ENCODE peak calls at places on chromosomes 12 and 14, in four cellular contexts. One of them, this sample, is unnamed.

GRCh38 chr14:91882369-91882768 is 15.0 kb upstream of the TC2N start:
- DNase-seq in thoracic aorta: no peak
- DNase-seq in endothelial cell: no peak
- DNase-seq in AG10803: no peak
- DNase-seq in this sample: no peak

GRCh38 chr14:37230551-37231194 is 32.9 kb downstream of the MIPOL1 start:
- DNase-seq in thoracic aorta: no peak
- DNase-seq in endothelial cell: peak
- DNase-seq in AG10803: peak
- DNase-seq in this sample: no peak

GRCh38 chr12:68317047-68317667 is 15.0 kb downstream of the MDM1 start:
- DNase-seq in thoracic aorta: no peak
- DNase-seq in endothelial cell: peak
- DNase-seq in AG10803: peak
- DNase-seq in this sample: no peak

GRCh38 chr12:112151766-112152541 is 26.6 kb downstream of the TRAFD1 start:
- DNase-seq in thoracic aorta: no peak
- DNase-seq in endothelial cell: no peak
- DNase-seq in AG10803: no peak
- DNase-seq in this sample: no peak

GRCh38 chr12:79326225-79326624 is 364.5 kb downstream of the PAWR start:
- DNase-seq in thoracic aorta: no peak
- DNase-seq in endothelial cell: no peak
- DNase-seq in AG10803: no peak
- DNase-seq in this sample: no peak

GRCh38 chr14:60544659-60545058 is 35.7 kb downstream of the SIX6 start:
- DNase-seq in thoracic aorta: no peak
- DNase-seq in endothelial cell: no peak
- DNase-seq in AG10803: no peak
- DNase-seq in this sample: no peak

GRCh38 chr12:254039-254438 is 8.6 kb downstream of the SLC6A13 start:
- DNase-seq in thoracic aorta: no peak
- DNase-seq in endothelial cell: no peak
- DNase-seq in AG10803: no peak
- DNase-seq in this sample: no peak

GRCh38 chr14:22614240-22614799 is 16.2 kb downstream of the ABHD4 start:
- DNase-seq in thoracic aorta: no peak
- DNase-seq in endothelial cell: no peak
- DNase-seq in AG10803: peak
- DNase-seq in this sample: no peak

GRCh38 chr12:71752887-71753286 is 1.8 kb upstream of the RAB21 start:
- DNase-seq in thoracic aorta: no peak
- DNase-seq in endothelial cell: no peak
- DNase-seq in AG10803: no peak
- DNase-seq in this sample: no peak

GRCh38 chr12:754238-754816 is 1.9 kb downstream of the WNK1 start:
- DNase-seq in thoracic aorta: no peak
- DNase-seq in endothelial cell: no peak
- DNase-seq in AG10803: no peak
- DNase-seq in this sample: peak

GRCh38 chr12:19772776-19773175 is 333.5 kb downstream of the AEBP2 start:
- DNase-seq in thoracic aorta: no peak
- DNase-seq in endothelial cell: no peak
- DNase-seq in AG10803: no peak
- DNase-seq in this sample: no peak

GRCh38 chr14:85257287-85257686 is 272.7 kb upstream of the FLRT2 start:
- DNase-seq in thoracic aorta: no peak
- DNase-seq in endothelial cell: no peak
- DNase-seq in AG10803: no peak
- DNase-seq in this sample: no peak

GRCh38 chr12:4563336-4563735 is 1.3 kb downstream of the DYRK4 start:
- DNase-seq in thoracic aorta: no peak
- DNase-seq in endothelial cell: no peak
- DNase-seq in AG10803: no peak
- DNase-seq in this sample: no peak

GRCh38 chr12:2959194-2959507 is at the start of gene TEAD4:
- DNase-seq in thoracic aorta: no peak
- DNase-seq in endothelial cell: peak
- DNase-seq in AG10803: peak
- DNase-seq in this sample: no peak

GRCh38 chr12:128829870-128830504 is 6.2 kb upstream of the SLC15A4 start:
- DNase-seq in thoracic aorta: no peak
- DNase-seq in endothelial cell: no peak
- DNase-seq in AG10803: no peak
- DNase-seq in this sample: no peak

GRCh38 chr12:105261010-105261409 is 25.0 kb upstream of the APPL2 start:
- DNase-seq in thoracic aorta: no peak
- DNase-seq in endothelial cell: no peak
- DNase-seq in AG10803: no peak
- DNase-seq in this sample: no peak

GRCh38 chr12:14514946-14515345 is 52.7 kb downstream of the PLBD1 start:
- DNase-seq in thoracic aorta: no peak
- DNase-seq in endothelial cell: no peak
- DNase-seq in AG10803: peak
- DNase-seq in this sample: no peak

GRCh38 chr14:67417633-67418032 is 5.7 kb upstream of the PLEK2 start:
- DNase-seq in thoracic aorta: no peak
- DNase-seq in endothelial cell: no peak
- DNase-seq in AG10803: peak
- DNase-seq in this sample: no peak

GRCh38 chr12:63877693-63878092 is 33.2 kb downstream of the SRGAP1 start:
- DNase-seq in thoracic aorta: no peak
- DNase-seq in endothelial cell: no peak
- DNase-seq in AG10803: no peak
- DNase-seq in this sample: no peak

GRCh38 chr14:48580692-48581091 is 905.3 kb upstream of the MDGA2 start:
- DNase-seq in thoracic aorta: no peak
- DNase-seq in endothelial cell: no peak
- DNase-seq in AG10803: no peak
- DNase-seq in this sample: no peak

GRCh38 chr14:48575772-48576171 is 900.4 kb upstream of the MDGA2 start:
- DNase-seq in thoracic aorta: no peak
- DNase-seq in endothelial cell: no peak
- DNase-seq in AG10803: no peak
- DNase-seq in this sample: no peak
- TF ChIP-seq CTCF in thoracic aorta: no peak
- TF ChIP-seq CTCF in endothelial cell: no peak
- TF ChIP-seq CTCF in AG10803: no peak
- TF ChIP-seq CTCF in this sample: no peak

GRCh38 chr14:68819260-68819691 is 26.4 kb upstream of the ZFP36L1 start:
- DNase-seq in thoracic aorta: no peak
- DNase-seq in endothelial cell: no peak
- DNase-seq in AG10803: peak
- DNase-seq in this sample: no peak

GRCh38 chr14:68817513-68818212 is 24.8 kb upstream of the ZFP36L1 start:
- DNase-seq in thoracic aorta: no peak
- DNase-seq in endothelial cell: no peak
- DNase-seq in AG10803: no peak
- DNase-seq in this sample: no peak

GRCh38 chr14:68816183-68816942 is 23.5 kb upstream of the ZFP36L1 start:
- DNase-seq in thoracic aorta: no peak
- DNase-seq in endothelial cell: peak
- DNase-seq in AG10803: peak
- DNase-seq in this sample: peak

GRCh38 chr14:68815288-68816182 is 22.7 kb upstream of the ZFP36L1 start:
- DNase-seq in thoracic aorta: no peak
- DNase-seq in endothelial cell: no peak
- DNase-seq in AG10803: no peak
- DNase-seq in this sample: no peak

DNA sequence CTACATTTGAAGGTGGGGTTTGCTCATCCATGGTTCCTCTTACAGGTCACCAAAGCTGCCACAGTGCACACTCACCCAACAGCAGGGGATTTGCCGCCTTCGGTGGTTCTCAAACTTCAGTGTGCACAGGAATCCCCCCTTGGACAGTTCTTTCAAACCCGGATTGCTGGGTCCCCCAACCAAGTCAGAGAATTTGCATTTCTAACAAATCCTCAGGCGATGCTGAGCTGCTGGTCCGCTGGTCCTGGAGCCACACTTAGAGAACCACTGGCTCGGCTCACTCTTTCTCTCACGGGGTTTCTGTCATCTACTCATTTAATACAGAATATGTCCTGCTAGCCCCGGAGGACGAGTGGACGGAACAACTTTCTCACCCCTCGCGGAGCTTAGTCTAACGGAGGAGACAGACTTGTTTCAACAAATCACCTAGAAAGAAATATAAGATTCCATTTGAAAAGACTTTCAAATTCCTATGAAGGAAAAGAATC is 24.1 kb upstream of the ZFP36L1 start:
- DNase-seq in thoracic aorta: no peak
- DNase-seq in endothelial cell: no peak
- DNase-seq in AG10803: no peak
- DNase-seq in this sample: no peak
- TF ChIP-seq CTCF in thoracic aorta: no peak
- TF ChIP-seq CTCF in endothelial cell: peak
- TF ChIP-seq CTCF in AG10803: no peak
- TF ChIP-seq CTCF in this sample: peak

GRCh38 chr14:33836203-33836894 is 114.5 kb downstream of the EGLN3 start:
- DNase-seq in thoracic aorta: no peak
- DNase-seq in endothelial cell: no peak
- DNase-seq in AG10803: no peak
- DNase-seq in this sample: no peak

GRCh38 chr14:33834101-33834955 is 116.5 kb downstream of the EGLN3 start:
- DNase-seq in thoracic aorta: no peak
- DNase-seq in endothelial cell: no peak
- DNase-seq in AG10803: no peak
- DNase-seq in this sample: no peak

GRCh38 chr14:33836895-33837577 is 113.8 kb downstream of the EGLN3 start:
- DNase-seq in thoracic aorta: no peak
- DNase-seq in endothelial cell: no peak
- DNase-seq in AG10803: no peak
- DNase-seq in this sample: no peak

GRCh38 chr14:33835677-33836076 is 115.2 kb downstream of the EGLN3 start:
- DNase-seq in thoracic aorta: no peak
- DNase-seq in endothelial cell: no peak
- DNase-seq in AG10803: no peak
- DNase-seq in this sample: no peak

DNA sequence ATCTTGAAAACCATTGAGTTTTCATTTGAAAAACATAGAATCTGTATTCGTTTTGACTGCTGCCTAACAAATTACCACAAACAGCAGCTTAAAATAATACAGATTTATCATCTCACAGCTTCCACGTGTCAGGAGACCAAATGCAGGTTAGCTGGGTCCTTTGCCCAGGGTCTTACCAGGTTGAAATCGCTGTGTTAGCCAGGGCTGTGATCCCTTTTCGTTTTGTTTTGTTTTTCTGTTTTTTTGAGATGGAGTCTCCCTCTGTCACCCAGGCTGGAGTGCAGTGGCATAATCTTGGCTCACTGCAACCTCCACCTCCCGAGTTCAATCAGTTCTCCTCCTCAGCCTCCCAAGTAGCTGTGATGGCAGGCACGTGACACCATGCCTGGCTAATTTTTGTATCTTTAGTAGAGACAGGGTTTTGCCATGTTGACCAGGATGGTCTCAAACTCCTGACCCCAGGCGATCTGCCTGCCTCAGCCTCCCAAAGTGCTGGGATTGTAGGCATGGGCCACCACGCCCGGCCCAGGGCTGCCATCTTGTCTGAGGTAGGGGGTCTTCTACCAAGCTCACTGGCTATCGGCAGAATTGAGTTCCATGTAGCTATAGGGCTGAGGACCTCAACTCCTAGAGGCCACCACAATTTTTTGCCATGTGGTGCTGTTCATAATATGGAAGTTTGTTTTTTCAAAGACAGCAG is 115.8 kb downstream of the EGLN3 start:
- DNase-seq in thoracic aorta: no peak
- DNase-seq in endothelial cell: no peak
- DNase-seq in AG10803: no peak
- DNase-seq in this sample: no peak
- TF ChIP-seq CTCF in thoracic aorta: no peak
- TF ChIP-seq CTCF in endothelial cell: no peak
- TF ChIP-seq CTCF in AG10803: no peak
- TF ChIP-seq CTCF in this sample: no peak

GRCh38 chr12:47079365-47079893 is at the start of gene PCED1B:
- DNase-seq in thoracic aorta: no peak
- DNase-seq in endothelial cell: peak
- DNase-seq in AG10803: peak
- DNase-seq in this sample: peak
- TF ChIP-seq CTCF in thoracic aorta: peak
- TF ChIP-seq CTCF in endothelial cell: no peak
- TF ChIP-seq CTCF in AG10803: peak
- TF ChIP-seq CTCF in this sample: no peak

GRCh38 chr12:41936333-41936732 is 208.3 kb downstream of the GXYLT1 start:
- DNase-seq in thoracic aorta: no peak
- DNase-seq in endothelial cell: no peak
- DNase-seq in AG10803: no peak
- DNase-seq in this sample: no peak
- TF ChIP-seq CTCF in thoracic aorta: no peak
- TF ChIP-seq CTCF in endothelial cell: no peak
- TF ChIP-seq CTCF in AG10803: no peak
- TF ChIP-seq CTCF in this sample: no peak

DNA sequence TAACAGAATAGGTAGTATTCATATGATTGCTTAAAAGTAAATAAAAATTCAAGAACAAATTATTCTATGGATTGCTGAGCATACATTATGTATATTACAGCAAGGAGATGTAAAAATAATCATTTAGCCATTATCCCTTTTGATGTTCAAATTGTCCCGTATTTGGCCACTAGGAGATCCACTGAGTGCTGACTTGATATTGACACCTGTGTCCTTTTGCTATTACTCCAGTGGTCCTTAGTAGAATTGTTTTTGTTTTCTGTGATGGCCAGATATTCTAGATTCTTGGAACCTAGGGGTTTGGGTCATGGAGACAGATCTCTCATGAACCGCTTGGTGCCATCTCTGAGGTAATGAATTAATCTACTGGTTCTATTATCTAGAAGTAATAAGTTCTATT is 16.8 kb downstream of the ERO1A start:
- DNase-seq in thoracic aorta: no peak
- DNase-seq in endothelial cell: no peak
- DNase-seq in AG10803: no peak
- DNase-seq in this sample: no peak
- TF ChIP-seq CTCF in thoracic aorta: peak
- TF ChIP-seq CTCF in endothelial cell: peak
- TF ChIP-seq CTCF in AG10803: no peak
- TF ChIP-seq CTCF in this sample: no peak

GRCh38 chr12:123273166-123273565 is 1.5 kb upstream of the CDK2AP1 start:
- DNase-seq in thoracic aorta: no peak
- DNase-seq in endothelial cell: no peak
- DNase-seq in AG10803: no peak
- DNase-seq in this sample: no peak

GRCh38 chr12:123270380-123271181 is 1.1 kb downstream of the CDK2AP1 start:
- DNase-seq in thoracic aorta: no peak
- DNase-seq in endothelial cell: peak
- DNase-seq in AG10803: peak
- DNase-seq in this sample: no peak

GRCh38 chr12:123269980-123270379 is 1.7 kb downstream of the CDK2AP1 start:
- DNase-seq in thoracic aorta: no peak
- DNase-seq in endothelial cell: no peak
- DNase-seq in AG10803: no peak
- DNase-seq in this sample: no peak

GRCh38 chr12:123269395-123269892 is 2.2 kb downstream of the CDK2AP1 start:
- DNase-seq in thoracic aorta: no peak
- DNase-seq in endothelial cell: peak
- DNase-seq in AG10803: peak
- DNase-seq in this sample: peak

DNA sequence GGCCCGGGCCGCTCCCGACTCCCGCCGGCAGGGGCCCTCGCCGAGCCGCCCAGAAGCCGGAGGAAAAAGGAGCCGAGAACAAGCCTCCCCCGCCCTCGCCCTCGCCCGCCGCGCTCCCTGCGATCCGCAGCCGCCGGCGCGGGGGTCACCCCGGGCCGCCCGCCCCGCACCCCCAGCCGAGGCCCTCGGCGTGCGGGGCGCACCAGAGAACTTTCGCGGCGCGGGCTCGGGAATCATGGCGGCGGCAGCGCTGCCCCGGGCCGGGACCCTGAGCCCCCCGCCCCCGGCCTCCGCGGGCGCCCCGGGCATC is 519 bp downstream of the CDK2AP1 start:
- DNase-seq in thoracic aorta: no peak
- DNase-seq in endothelial cell: peak
- DNase-seq in AG10803: peak
- DNase-seq in this sample: peak
- TF ChIP-seq CTCF in thoracic aorta: peak
- TF ChIP-seq CTCF in endothelial cell: peak
- TF ChIP-seq CTCF in AG10803: peak
- TF ChIP-seq CTCF in this sample: no peak